ENCODE peak calls at places on chromosomes 13 and 19, in four cellular contexts. B is upper lobe of left lung, P is GM23338, J is stomach. C is an unnamed sample.

GRCh38 chr13:109569938-109570711 is 216.3 kb downstream of the IRS2 start:
- DNase-seq in P (no peak), B (no peak), J (peak; percentile 44), C (no peak)

GRCh38 chr19:5718032-5718578 is 1.8 kb downstream of the LONP1 start:
- DNase-seq in J (no peak), P (no peak), B (no peak), C (no peak)

GRCh38 chr19:27865927-27866777 is 1346.8 kb downstream of the UQCRFS1 start:
- DNase-seq in B (no peak), P (no peak), J (no peak), C (no peak)

GRCh38 chr19:11089254-11090013 is at the start of gene LDLR:
- DNase-seq in P (peak; percentile 97), B (peak; percentile 91), J (peak; percentile 85), C (peak; percentile 92)

GRCh38 chr13:30978981-30979956 is 46.8 kb downstream of the TEX26 start:
- DNase-seq in P (peak; percentile 95), J (peak; percentile 30), B (peak; percentile 49), C (no peak)

GRCh38 chr13:20624213-20624612 is 57.3 kb downstream of the IFT88 start:
- DNase-seq in P (peak; percentile 50), B (no peak), J (no peak), C (no peak)

GRCh38 chr19:16532440-16533273 is 9.6 kb downstream of the CHERP start:
- DNase-seq in P (no peak), B (no peak), J (no peak), C (no peak)

GRCh38 chr13:107993239-107993948 is 221.9 kb downstream of the LIG4 start:
- DNase-seq in J (no peak), B (no peak), P (no peak), C (no peak)

GRCh38 chr19:51317381-51317780 is 5.9 kb downstream of the IGLON5 start:
- DNase-seq in B (no peak), J (no peak), P (no peak), C (no peak)

GRCh38 chr13:85501616-85502015 is 297.6 kb downstream of the SLITRK6 start:
- DNase-seq in J (no peak), B (no peak), P (no peak), C (no peak)

GRCh38 chr19:16012552-16012951 is 63.7 kb upstream of the TPM4 start:
- DNase-seq in J (no peak), B (no peak), P (no peak), C (no peak)

GRCh38 chr19:39163621-39164020 is 33.1 kb upstream of the NCCRP1 start:
- DNase-seq in J (no peak), P (no peak), B (no peak), C (no peak)

GRCh38 chr19:2120821-2121220 is 24.1 kb downstream of the IZUMO4 start:
- DNase-seq in J (no peak), B (no peak), P (no peak), C (no peak)

GRCh38 chr13:94480672-94481145 is 1.2 kb upstream of the DCT start:
- DNase-seq in J (no peak), P (no peak), B (no peak), C (no peak)

GRCh38 chr19:55691561-55692481 is 16.8 kb downstream of the EPN1 start:
- DNase-seq in J (no peak), P (no peak), B (no peak), C (peak; percentile 56)

GRCh38 chr19:23286477-23286876 is 36.3 kb upstream of the ZNF724 start:
- DNase-seq in B (no peak), J (no peak), P (peak; percentile 79), C (no peak)

GRCh38 chr19:18856385-18857126 is 24.8 kb downstream of the UPF1 start:
- DNase-seq in P (peak; percentile 43), J (no peak), B (no peak), C (no peak)

GRCh38 chr13:69124996-69125395 is 982.6 kb upstream of the ATXN8OS start:
- DNase-seq in J (no peak), P (no peak), B (no peak), C (no peak)

GRCh38 chr13:99392126-99392805 is 85.1 kb upstream of the GPR183 start:
- DNase-seq in J (no peak), P (no peak), B (no peak), C (no peak)

GRCh38 chr19:35318679-35319448 is 10.1 kb upstream of the CD22 start:
- DNase-seq in J (peak; percentile 32), P (no peak), B (peak; percentile 85), C (peak; percentile 73)

GRCh38 chr19:44643605-44644390 is at the start of gene PVR:
- DNase-seq in P (peak; percentile 75), J (peak; percentile 72), B (peak; percentile 86), C (peak; percentile 80)

GRCh38 chr13:98171806-98172569 is 5.1 kb downstream of the RNF113B start:
- DNase-seq in P (no peak), B (peak; percentile 43), J (peak; percentile 44), C (no peak)

GRCh38 chr13:33007950-33008349 is 8.3 kb upstream of the KL start:
- DNase-seq in B (no peak), J (no peak), P (no peak), C (no peak)

GRCh38 chr13:113049521-113049941 is 56.1 kb upstream of the F7 start:
- DNase-seq in B (no peak), P (no peak), J (no peak), C (peak; percentile 60)

GRCh38 chr13:85009447-85009846 is 789.8 kb downstream of the SLITRK6 start:
- DNase-seq in P (no peak), J (no peak), B (no peak), C (no peak)

GRCh38 chr13:40568672-40569350 is 97.6 kb downstream of the FOXO1 start:
- DNase-seq in B (no peak), J (no peak), P (no peak), C (no peak)

GRCh38 chr13:40564342-40564997 is 102.0 kb downstream of the FOXO1 start:
- DNase-seq in P (no peak), B (no peak), J (no peak), C (no peak)

GRCh38 chr13:40568246-40568645 is 98.2 kb downstream of the FOXO1 start:
- DNase-seq in P (no peak), B (no peak), J (no peak), C (no peak)

GRCh38 chr13:40565282-40566148 is 100.9 kb downstream of the FOXO1 start:
- DNase-seq in J (no peak), P (no peak), B (no peak), C (no peak)

DNA sequence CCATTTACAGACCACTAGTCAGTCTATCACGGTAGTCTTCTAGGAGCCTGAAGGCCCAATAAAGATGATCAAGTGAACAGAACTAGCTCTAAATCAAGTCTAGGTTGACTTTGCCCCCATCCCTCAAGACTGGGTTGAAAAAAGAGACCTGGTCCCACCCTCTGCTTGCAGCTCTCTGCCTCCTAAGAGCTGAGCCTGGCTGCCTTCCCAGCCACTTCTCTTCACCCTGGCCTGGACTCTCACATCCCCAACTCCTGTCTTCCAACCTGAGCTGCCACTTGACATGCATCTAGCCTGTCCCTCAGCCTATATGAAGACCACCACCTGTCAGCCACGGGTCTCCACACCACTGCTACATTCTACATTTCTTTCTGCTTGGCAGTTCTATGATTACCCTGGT is 99.6 kb downstream of the FOXO1 start:
- DNase-seq in J (no peak), B (no peak), P (no peak), C (no peak)
- H3K4me1 ChIP-seq in J (peaks cover 43% of the 10 kb centered on the region), B (peaks cover 39% of the 10 kb centered on the region), P (peaks cover 79% of the 10 kb centered on the region), C (peaks cover 84% of the 10 kb centered on the region)

GRCh38 chr19:34124828-34125227 is 47.5 kb upstream of the LSM14A start:
- DNase-seq in J (no peak), B (no peak), P (peak; percentile 67), C (no peak)
- TF ChIP-seq POLR2AphosphoS5 in J (no peak), B (no peak), P (no peak), C (no peak)

GRCh38 chr19:29679598-29680210 is 14.4 kb downstream of the PLEKHF1 start:
- DNase-seq in P (no peak), J (no peak), B (no peak), C (no peak)

GRCh38 chr19:29680937-29681336 is 15.7 kb downstream of the PLEKHF1 start:
- DNase-seq in B (no peak), P (no peak), J (no peak), C (no peak)

GRCh38 chr19:29678484-29679106 is 13.3 kb downstream of the PLEKHF1 start:
- DNase-seq in B (no peak), P (no peak), J (no peak), C (peak; percentile 93)

GRCh38 chr19:29681422-29682235 is 16.4 kb downstream of the PLEKHF1 start:
- DNase-seq in J (no peak), P (no peak), B (no peak), C (no peak)

DNA sequence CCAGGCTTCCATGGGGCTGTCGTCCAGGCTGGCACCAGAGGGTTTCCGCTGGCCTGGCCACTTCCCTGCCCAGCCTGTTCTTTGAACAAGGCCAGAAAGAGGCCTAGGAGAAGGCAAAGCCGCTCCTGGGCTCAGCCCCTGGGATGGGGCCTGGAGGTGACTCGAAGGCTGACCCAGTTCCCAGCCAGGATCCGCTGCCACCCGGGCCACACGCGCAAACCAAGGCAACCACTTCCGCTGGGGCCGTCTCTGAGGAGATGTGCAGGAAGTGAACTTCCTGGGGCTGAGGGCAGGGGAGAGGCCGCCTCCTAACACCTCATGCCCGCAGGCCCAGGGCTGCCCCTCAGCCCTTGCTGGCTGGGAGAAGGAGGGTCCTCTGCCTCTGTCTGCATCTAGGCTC is 15.2 kb downstream of the PLEKHF1 start:
- DNase-seq in J (peak; percentile 62), P (no peak), B (peak; percentile 67), C (no peak)
- H3K4me1 ChIP-seq in J (peaks cover 59% of the 10 kb centered on the region), P (no peaks in the 10 kb centered on the region), B (peaks cover 38% of the 10 kb centered on the region), C (peaks cover 54% of the 10 kb centered on the region)

GRCh38 chr19:37925212-37925611 is 18.2 kb downstream of the SIPA1L3 start:
- DNase-seq in J (no peak), P (no peak), B (no peak), C (no peak)
- TF ChIP-seq POLR2AphosphoS5 in J (no peak), P (no peak), B (no peak), C (no peak)

GRCh38 chr13:23384111-23384510 is 49.4 kb downstream of the SACS start:
- DNase-seq in J (no peak), P (no peak), B (no peak), C (no peak)

GRCh38 chr13:23380534-23380933 is 53.0 kb downstream of the SACS start:
- DNase-seq in P (no peak), J (no peak), B (no peak), C (no peak)

GRCh38 chr13:23381877-23382276 is 51.6 kb downstream of the SACS start:
- DNase-seq in B (no peak), J (no peak), P (no peak), C (no peak)

GRCh38 chr13:23385931-23386330 is 47.6 kb downstream of the SACS start:
- DNase-seq in B (no peak), P (no peak), J (no peak), C (no peak)

GRCh38 chr13:23383151-23383550 is 50.4 kb downstream of the SACS start:
- DNase-seq in P (no peak), B (no peak), J (no peak), C (no peak)
- H3K4me1 ChIP-seq in P (peaks cover 11% of the 10 kb centered on the region), B (no peaks in the 10 kb centered on the region), J (no peaks in the 10 kb centered on the region), C (peaks cover 4% of the 10 kb centered on the region)

GRCh38 chr19:41877916-41878905 is 1.1 kb downstream of the CD79A start:
- DNase-seq in P (no peak), J (no peak), B (no peak), C (no peak)
- TF ChIP-seq POLR2AphosphoS5 in P (no peak), J (no peak), B (no peak), C (no peak)

GRCh38 chr13:59963827-59964226 is 199.9 kb downstream of the DIAPH3 start:
- DNase-seq in P (no peak), J (no peak), B (no peak), C (no peak)
- H3K4me1 ChIP-seq in P (peaks cover 7% of the 10 kb centered on the region), J (no peaks in the 10 kb centered on the region), B (no peaks in the 10 kb centered on the region), C (no peaks in the 10 kb centered on the region)

GRCh38 chr13:23322353-23323336 is 110.9 kb downstream of the SACS start:
- DNase-seq in J (no peak), B (no peak), P (no peak), C (no peak)
- TF ChIP-seq POLR2AphosphoS5 in J (no peak), B (no peak), P (no peak), C (no peak)